ENCODE peak calls at places on chromosomes 1 and 21, in seven cellular contexts. V is DND-41, U is HFF-Myc, A is thyroid gland, T is sigmoid colon, H is PC-3, I is testis. E is an unnamed sample.

GRCh38 chr1:240806201-240806745 is 194.3 kb upstream of the GREM2 start:
- DNase-seq in H (peak; percentile 75), U (no peak), V (no peak), T (no peak), I (no peak), A (no peak), E (no peak)

GRCh38 chr1:118100686-118101300 is 84.2 kb downstream of the SPAG17 start:
- DNase-seq in H (peak; percentile 80), A (no peak), U (no peak), V (no peak), I (no peak), T (no peak), E (no peak)

GRCh38 chr1:41619511-41620364 is 135.3 kb upstream of the EDN2 start:
- DNase-seq in T (no peak), I (no peak), A (no peak), U (no peak), H (no peak), V (peak; percentile 1), E (no peak)

GRCh38 chr1:26694597-26695416 is 1.0 kb upstream of the ARID1A start:
- DNase-seq in H (no peak), V (peak; percentile 33), U (no peak), I (no peak), T (no peak), A (peak; percentile 5), E (peak; percentile 80)

GRCh38 chr1:173355281-173356031 is 121.7 kb upstream of the PRDX6 start:
- DNase-seq in V (no peak), U (no peak), H (no peak), I (no peak), A (no peak), T (no peak), E (peak; percentile 65)

GRCh38 chr21:36656138-36656537 is 42.8 kb upstream of the SIM2 start:
- DNase-seq in I (no peak), T (no peak), V (no peak), H (peak; percentile 84), A (no peak), U (no peak), E (no peak)

GRCh38 chr1:21261551-21262281 is 28.5 kb downstream of the ECE1 start:
- DNase-seq in H (peak; percentile 67), A (peak; percentile 83), I (peak; percentile 52), T (peak; percentile 92), U (peak; percentile 89), V (no peak), E (peak; percentile 8)

GRCh38 chr1:27427836-27428315 is 35.5 kb downstream of the GPR3 start:
- DNase-seq in U (no peak), V (no peak), H (no peak), T (no peak), A (no peak), I (no peak), E (no peak)

GRCh38 chr1:118317836-118318614 is 133.0 kb upstream of the SPAG17 start:
- DNase-seq in U (no peak), T (no peak), H (no peak), V (no peak), A (no peak), I (no peak), E (no peak)

GRCh38 chr1:46903481-46903880 is 37.8 kb downstream of the CYP4A11 start:
- DNase-seq in H (peak; percentile 46), U (no peak), V (no peak), I (no peak), T (no peak), A (peak; percentile 61), E (no peak)

GRCh38 chr1:220879090-220879508 is at the start of gene HLX:
- DNase-seq in H (peak; percentile 96), A (peak; percentile 65), T (peak; percentile 99), I (peak; percentile 85), U (peak; percentile 68), V (no peak), E (peak; percentile 67)

GRCh38 chr1:10555635-10556429 is 81.1 kb downstream of the PEX14 start:
- DNase-seq in H (no peak), I (no peak), U (no peak), A (no peak), V (no peak), T (no peak), E (peak; percentile 59)

GRCh38 chr1:11730429-11730861 is 5.5 kb upstream of the AGTRAP start:
- DNase-seq in T (no peak), U (no peak), V (peak; percentile 61), A (no peak), I (no peak), H (peak; percentile 31), E (peak; percentile 63)

GRCh38 chr1:11729155-11729497 is 6.8 kb upstream of the AGTRAP start:
- DNase-seq in V (no peak), A (no peak), H (no peak), U (no peak), T (no peak), I (no peak), E (no peak)

GRCh38 chr1:11728126-11728806 is 7.7 kb upstream of the AGTRAP start:
- DNase-seq in I (no peak), A (no peak), H (peak; percentile 49), T (no peak), U (no peak), V (no peak), E (no peak)

GRCh38 chr1:11731719-11732283 is 4.1 kb upstream of the AGTRAP start:
- DNase-seq in V (peak; percentile 87), T (peak; percentile 94), H (peak; percentile 10), A (peak; percentile 68), I (peak; percentile 81), U (no peak), E (no peak)

DNA sequence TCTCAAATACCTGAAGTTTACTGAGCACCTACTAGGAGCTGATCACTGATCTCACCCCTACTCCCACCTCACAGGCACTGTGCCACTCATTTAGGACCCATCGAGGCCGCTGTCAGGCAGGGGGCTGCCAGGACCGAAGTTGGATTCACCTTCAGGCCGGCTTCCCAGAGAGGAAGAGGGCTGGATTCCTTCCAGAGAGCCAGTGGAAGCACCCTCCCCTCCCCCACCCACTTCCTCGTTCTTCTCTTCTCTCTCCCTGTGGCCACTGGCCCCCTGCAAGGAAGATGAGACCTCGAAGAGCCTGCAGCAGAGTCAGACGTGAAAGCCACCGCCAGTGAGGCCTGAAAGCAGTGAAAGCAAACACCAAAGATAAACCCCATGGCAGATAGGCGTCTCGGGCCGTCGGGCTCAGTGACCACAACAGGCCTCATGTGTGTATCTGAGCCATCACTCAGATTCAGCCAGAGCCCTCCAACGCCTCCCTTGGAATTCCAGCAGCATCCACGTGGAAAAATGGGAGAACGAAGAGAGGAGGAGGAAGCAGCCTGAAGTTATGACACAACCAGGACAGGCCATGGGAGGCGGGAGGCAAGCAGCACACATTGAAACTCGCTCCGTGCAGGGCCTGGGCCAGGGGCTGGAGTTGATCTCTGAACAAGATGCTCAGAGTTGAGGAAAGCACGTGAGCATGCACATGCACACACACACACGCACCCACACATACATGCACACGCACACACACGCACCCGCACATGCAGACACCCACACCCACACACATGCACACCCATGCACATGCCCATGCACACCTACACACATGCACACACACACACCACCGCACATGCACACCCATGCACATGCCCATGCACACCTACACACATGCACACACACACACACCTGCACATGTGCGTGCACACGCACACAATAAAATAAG is 6.2 kb upstream of the AGTRAP start:
- DNase-seq in A (no peak), H (no peak), V (no peak), I (no peak), T (no peak), U (no peak), E (no peak)
- H3K4me3 ChIP-seq in A (no peak overlapping the region), H (no peak overlapping the region), V (no peak overlapping the region), I (no peak overlapping the region), T (no peak overlapping the region), U (no peak overlapping the region), E (no peak overlapping the region)

DNA sequence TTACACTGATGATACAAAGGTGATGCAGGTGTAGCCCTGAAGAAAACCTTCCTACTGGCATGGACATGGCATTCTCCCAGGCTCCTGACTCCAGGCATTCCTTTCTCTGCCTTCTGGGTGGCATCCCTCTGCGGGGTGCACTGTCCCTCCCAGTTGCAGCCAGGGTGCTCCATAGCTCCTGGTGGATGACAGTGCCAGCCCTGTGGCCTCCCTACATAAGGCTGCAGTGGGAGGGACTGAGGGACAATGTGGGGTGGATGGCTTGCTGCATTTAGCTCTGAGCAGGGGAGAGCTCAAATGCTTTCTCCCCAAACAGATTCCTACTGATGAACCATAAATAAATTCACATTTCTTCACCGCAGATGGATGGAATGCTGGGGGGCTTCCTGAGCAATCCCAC is 97.0 kb upstream of the GJB5 start:
- DNase-seq in T (no peak), U (no peak), H (no peak), V (no peak), A (no peak), I (no peak), E (no peak)
- TF ChIP-seq CTCF in T (no peak), U (no peak), H (no peak), V (no peak), A (no peak), I (no peak), E (no peak)

DNA sequence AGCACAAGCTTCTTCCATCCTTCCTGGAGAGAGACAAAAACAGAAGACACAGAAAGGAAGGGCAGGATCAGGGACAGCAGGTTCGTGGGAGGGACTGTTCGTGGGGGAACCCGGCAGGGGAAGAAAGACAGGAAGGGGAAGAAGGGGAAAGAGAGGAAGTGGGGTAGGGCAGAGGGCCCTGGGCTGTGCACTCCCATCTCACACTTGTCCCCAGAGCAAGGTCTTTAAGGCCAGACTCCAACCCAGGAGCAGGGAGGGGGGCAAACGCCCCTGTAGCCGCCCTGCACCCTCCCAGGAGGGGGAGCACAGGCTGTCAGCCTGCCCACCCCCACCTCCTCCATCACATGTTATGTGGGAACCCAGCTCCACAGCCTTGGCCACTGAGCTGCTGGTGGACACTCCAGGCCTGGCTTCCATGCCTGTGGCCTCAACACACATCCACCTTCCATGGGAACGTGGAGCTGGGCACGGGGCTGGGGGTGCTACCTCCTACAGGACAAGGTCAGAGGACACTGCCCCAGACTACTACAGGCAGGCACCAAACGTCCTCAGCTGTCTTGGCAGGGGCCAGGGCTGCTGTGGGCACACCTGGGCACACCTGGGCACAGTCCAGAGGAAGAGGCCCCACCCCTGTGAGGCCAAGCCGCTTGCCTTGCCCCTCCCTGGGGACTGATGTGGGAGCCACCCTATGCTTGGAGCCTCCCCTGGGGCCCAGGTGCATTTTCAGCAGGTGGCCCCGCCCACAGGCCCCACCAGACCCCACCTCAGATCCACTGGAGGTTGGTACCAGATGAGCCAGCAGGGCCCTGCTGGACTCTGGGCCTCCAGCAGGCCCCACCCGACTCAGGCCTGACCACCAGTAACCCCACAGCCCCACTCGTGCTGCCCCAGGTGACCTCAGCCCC is 9.2 kb downstream of the SLC19A1 start:
- DNase-seq in H (no peak), I (no peak), A (peak; percentile 3), U (no peak), V (no peak), T (peak; percentile 59), E (no peak)
- H3K4me3 ChIP-seq in H (no peak overlapping the region), I (no peak overlapping the region), A (no peak overlapping the region), U (no peak overlapping the region), V (no peak overlapping the region), T (no peak overlapping the region), E (no peak overlapping the region)

GRCh38 chr1:183716286-183716685 is 63.2 kb upstream of the APOBEC4 start:
- DNase-seq in U (peak; percentile 14), I (no peak), A (no peak), V (no peak), T (no peak), H (no peak), E (no peak)

GRCh38 chr1:183711165-183711678 is 58.1 kb upstream of the APOBEC4 start:
- DNase-seq in H (no peak), V (no peak), A (no peak), I (no peak), U (no peak), T (no peak), E (no peak)

GRCh38 chr1:183710333-183710732 is 57.2 kb upstream of the APOBEC4 start:
- DNase-seq in T (no peak), U (no peak), H (no peak), A (no peak), I (no peak), V (no peak), E (no peak)

GRCh38 chr1:183710734-183711133 is 57.6 kb upstream of the APOBEC4 start:
- DNase-seq in T (no peak), I (no peak), A (no peak), U (peak; percentile 11), H (no peak), V (no peak), E (no peak)

GRCh38 chr1:183711691-183712401 is 58.7 kb upstream of the APOBEC4 start:
- DNase-seq in H (no peak), U (peak; percentile 74), I (no peak), T (no peak), A (no peak), V (no peak), E (no peak)
- TF ChIP-seq CTCF in H (no peak), U (peak; percentile 22), I (no peak), T (no peak), A (no peak), V (no peak), E (no peak)